ENCODE peak calls at places on chromosomes 11 and 22, in six cellular contexts. A is GM12878; Z is CD4-positive, alpha-beta memory T cell; F is upper lobe of right lung; I is colonic mucosa; H is right lobe of liver. D is an unnamed sample. For H3K4me1, the result is how much of the 10 kb centered on the place peaks cover.

GRCh38 chr11:10695821-10696220 is 2.3 kb upstream of the IRAG1 start:
- DNase-seq in A (no peak), Z (no peak), F (no peak), I (no peak), H (no peak), D (no peak)

GRCh38 chr22:30290679-30291333 is 1.5 kb upstream of the CASTOR1 start:
- DNase-seq in A (no peak), Z (no peak), F (peak), I (peak), H (peak), D (peak)

GRCh38 chr11:83097671-83098070 is 26.0 kb upstream of the RAB30 start:
- DNase-seq in A (no peak), Z (no peak), F (no peak), I (no peak), H (no peak), D (no peak)

GRCh38 chr11:90849278-90849677 is 626.4 kb upstream of the CHORDC1 start:
- DNase-seq in A (no peak), Z (no peak), F (no peak), I (no peak), H (no peak), D (no peak)

GRCh38 chr11:45809456-45810395 is 4.8 kb downstream of the SLC35C1 start:
- DNase-seq in A (no peak), Z (no peak), F (no peak), I (no peak), H (no peak), D (no peak)

GRCh38 chr22:42401562-42402334 is 30.5 kb downstream of the NFAM1 start:
- DNase-seq in A (no peak), Z (no peak), F (no peak), I (no peak), H (no peak), D (no peak)

GRCh38 chr11:9573775-9574555 is 495 bp downstream of the WEE1 start:
- DNase-seq in A (no peak), Z (no peak), F (peak), I (peak), H (peak), D (no peak)

GRCh38 chr11:1219836-1220810 is 2.7 kb upstream of the MUC5B start:
- DNase-seq in A (no peak), Z (no peak), F (peak), I (peak), H (peak), D (no peak)

GRCh38 chr11:8338138-8338537 is 74.5 kb upstream of the LMO1 start:
- DNase-seq in A (no peak), Z (no peak), F (peak), I (peak), H (peak), D (no peak)

GRCh38 chr11:59891781-59892181 is 13.2 kb downstream of the OOSP3 start:
- DNase-seq in A (no peak), Z (no peak), F (no peak), I (no peak), H (no peak), D (no peak)

GRCh38 chr11:16773981-16774710 is 35.7 kb downstream of the C11orf58 start:
- DNase-seq in A (no peak), Z (no peak), F (peak), I (no peak), H (no peak), D (peak)

GRCh38 chr11:34650528-34650927 is 29.6 kb downstream of the EHF start:
- DNase-seq in A (peak), Z (peak), F (no peak), I (no peak), H (no peak), D (no peak)
- H3K4me1 ChIP-seq in A (under half), Z (under half), F (under half), I (under half), H (under half), D (under half)

GRCh38 chr11:102453286-102453797 is 777 bp upstream of the TMEM123 start:
- DNase-seq in A (no peak), Z (no peak), F (no peak), I (no peak), H (no peak), D (no peak)

GRCh38 chr11:102449651-102450570 is 2.7 kb downstream of the TMEM123 start:
- DNase-seq in A (no peak), Z (no peak), F (no peak), I (no peak), H (no peak), D (no peak)

GRCh38 chr11:102451041-102451692 is 1.4 kb downstream of the TMEM123 start:
- DNase-seq in A (no peak), Z (no peak), F (no peak), I (no peak), H (no peak), D (no peak)

GRCh38 chr11:102452461-102453285 is at the start of gene TMEM123:
- DNase-seq in A (no peak), Z (peak), F (peak), I (peak), H (peak), D (peak)

DNA sequence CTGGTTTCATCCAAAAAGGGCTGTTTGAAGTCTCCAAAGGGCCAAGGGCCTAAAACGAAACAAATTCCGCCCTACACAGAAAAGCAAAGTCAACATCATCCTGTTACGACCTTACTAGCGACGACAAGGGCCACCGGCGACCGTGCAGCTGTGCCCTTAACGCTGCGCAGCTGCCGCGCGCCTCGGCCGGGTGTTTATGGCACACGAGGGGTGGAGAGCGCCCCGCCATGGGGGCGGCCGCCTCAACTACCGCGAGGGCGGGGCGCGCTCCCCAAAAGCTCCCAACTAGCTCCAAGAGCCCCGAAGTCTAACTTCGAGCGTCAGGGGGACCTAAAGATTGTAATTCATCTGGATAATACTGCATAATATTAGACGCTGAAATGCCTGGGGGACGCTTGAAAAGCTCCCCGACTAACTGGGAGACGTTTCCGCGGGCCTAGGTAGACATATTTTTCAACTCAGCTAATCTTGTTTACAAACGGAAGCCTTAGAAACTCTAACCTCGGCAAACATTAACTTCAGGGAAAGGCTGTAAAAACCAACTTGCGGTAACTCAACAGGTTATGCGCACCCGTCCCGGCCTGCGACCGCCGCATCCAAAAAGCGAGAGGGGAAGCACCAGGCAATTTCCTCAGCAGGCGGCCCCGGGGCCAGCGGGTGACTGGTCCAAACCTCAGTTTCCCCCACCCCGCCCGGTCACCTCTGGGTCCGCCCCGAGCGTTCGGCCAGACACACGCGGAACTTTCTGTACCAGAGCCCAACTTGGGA is 688 bp downstream of the TMEM123 start:
- DNase-seq in A (no peak), Z (peak), F (peak), I (peak), H (peak), D (peak)
- H3K4me1 ChIP-seq in A (under half), Z (half or more), F (under half), I (under half), H (under half), D (under half)

GRCh38 chr11:2814751-2815150 is 70.8 kb downstream of the CDKN1C start:
- DNase-seq in A (no peak), Z (no peak), F (peak), I (no peak), H (no peak), D (no peak)

GRCh38 chr11:2812371-2812991 is 73.1 kb downstream of the CDKN1C start:
- DNase-seq in A (no peak), Z (no peak), F (peak), I (no peak), H (peak), D (peak)

GRCh38 chr11:2815762-2816496 is 69.6 kb downstream of the CDKN1C start:
- DNase-seq in A (no peak), Z (no peak), F (peak), I (no peak), H (peak), D (no peak)

GRCh38 chr11:2813141-2813908 is 72.2 kb downstream of the CDKN1C start:
- DNase-seq in A (no peak), Z (no peak), F (peak), I (no peak), H (peak), D (no peak)

GRCh38 chr11:2813968-2814367 is 71.6 kb downstream of the CDKN1C start:
- DNase-seq in A (no peak), Z (no peak), F (no peak), I (no peak), H (no peak), D (no peak)
- H3K4me1 ChIP-seq in A (under half), Z (under half), F (under half), I (under half), H (under half), D (under half)

GRCh38 chr11:44342616-44343015 is 32.7 kb upstream of the ALX4 start:
- DNase-seq in A (no peak), Z (no peak), F (no peak), I (no peak), H (no peak), D (no peak)
- H3K4me1 ChIP-seq in A (under half), Z (under half), F (under half), I (under half), H (under half), D (under half)

GRCh38 chr22:40237241-40237640 is 59.5 kb downstream of the TNRC6B start:
- DNase-seq in A (peak), Z (no peak), F (no peak), I (no peak), H (no peak), D (no peak)
- H3K4me1 ChIP-seq in A (under half), Z (half or more), F (under half), I (under half), H (under half), D (under half)

GRCh38 chr11:11937957-11938356 is 70.5 kb downstream of the DKK3 start:
- DNase-seq in A (no peak), Z (no peak), F (no peak), I (no peak), H (no peak), D (no peak)

GRCh38 chr11:11937433-11937832 is 71.0 kb downstream of the DKK3 start:
- DNase-seq in A (no peak), Z (no peak), F (no peak), I (no peak), H (no peak), D (no peak)

GRCh38 chr11:11944444-11944843 is 64.0 kb downstream of the DKK3 start:
- DNase-seq in A (no peak), Z (no peak), F (no peak), I (no peak), H (no peak), D (no peak)

GRCh38 chr11:11942668-11943067 is 65.8 kb downstream of the DKK3 start:
- DNase-seq in A (no peak), Z (no peak), F (no peak), I (no peak), H (no peak), D (no peak)

GRCh38 chr11:11940551-11940950 is 67.9 kb downstream of the DKK3 start:
- DNase-seq in A (no peak), Z (no peak), F (no peak), I (no peak), H (no peak), D (no peak)
- H3K4me1 ChIP-seq in A (under half), Z (under half), F (under half), I (under half), H (under half), D (under half)

GRCh38 chr11:118895093-118896039 is 11.7 kb downstream of the CXCR5 start:
- DNase-seq in A (peak), Z (peak), F (no peak), I (no peak), H (peak), D (no peak)
- H3K4me1 ChIP-seq in A (under half), Z (half or more), F (under half), I (under half), H (under half), D (under half)

D was measured in right atrium auricular region.